ENCODE peak calls at places on chromosomes 3 and 15, in six cellular contexts. One of them, this sample, is unnamed.

GRCh38 chr3:49689046-49689886 is at the start of the genes MST1 and RNF123:
- DNase-seq in ureter: peak
- DNase-seq in GM20000: peak
- DNase-seq in adipocyte: peak
- DNase-seq in frontal cortex: peak
- DNase-seq in HuH-7.5: peak
- DNase-seq in this sample: peak

GRCh38 chr3:140933109-140933508 is 8.5 kb upstream of the SLC25A36 start:
- DNase-seq in adipocyte: no peak
- DNase-seq in frontal cortex: no peak
- DNase-seq in HuH-7.5: no peak
- DNase-seq in GM20000: no peak
- DNase-seq in ureter: no peak
- DNase-seq in this sample: no peak

GRCh38 chr15:76286231-76286879 is 24.9 kb downstream of the ETFA start:
- DNase-seq in GM20000: peak
- DNase-seq in frontal cortex: no peak
- DNase-seq in adipocyte: no peak
- DNase-seq in ureter: no peak
- DNase-seq in HuH-7.5: no peak
- DNase-seq in this sample: peak

GRCh38 chr3:148625145-148625736 is 72.5 kb upstream of the AGTR1 start:
- DNase-seq in HuH-7.5: no peak
- DNase-seq in ureter: no peak
- DNase-seq in frontal cortex: no peak
- DNase-seq in adipocyte: no peak
- DNase-seq in GM20000: no peak
- DNase-seq in this sample: no peak

GRCh38 chr3:16448691-16449090 is 64.8 kb downstream of the RFTN1 start:
- DNase-seq in adipocyte: peak
- DNase-seq in frontal cortex: no peak
- DNase-seq in ureter: peak
- DNase-seq in HuH-7.5: no peak
- DNase-seq in GM20000: no peak
- DNase-seq in this sample: peak

GRCh38 chr3:172253200-172253599 is 195.1 kb downstream of the GHSR start:
- DNase-seq in HuH-7.5: no peak
- DNase-seq in adipocyte: no peak
- DNase-seq in GM20000: no peak
- DNase-seq in frontal cortex: no peak
- DNase-seq in ureter: no peak
- DNase-seq in this sample: no peak

GRCh38 chr3:160667452-160667851 is 9.5 kb upstream of the ARL14 start:
- DNase-seq in ureter: no peak
- DNase-seq in GM20000: no peak
- DNase-seq in adipocyte: peak
- DNase-seq in frontal cortex: no peak
- DNase-seq in HuH-7.5: no peak
- DNase-seq in this sample: peak

GRCh38 chr3:136396916-136397315 is 146.8 kb downstream of the PCCB start:
- DNase-seq in adipocyte: peak
- DNase-seq in HuH-7.5: no peak
- DNase-seq in ureter: no peak
- DNase-seq in GM20000: no peak
- DNase-seq in frontal cortex: no peak
- DNase-seq in this sample: peak

GRCh38 chr3:53286727-53287412 is 31.0 kb upstream of the TKT start:
- DNase-seq in GM20000: no peak
- DNase-seq in HuH-7.5: no peak
- DNase-seq in ureter: no peak
- DNase-seq in adipocyte: peak
- DNase-seq in frontal cortex: no peak
- DNase-seq in this sample: peak

This sample was measured in EL.